ENCODE peak calls at places on chromosomes 3 and 15, in nine cellular contexts. One of them, this sample, is unnamed.

GRCh38 chr15:45678459-45679178 is 43.8 kb downstream of the SQOR start:
- DNase-seq in osteocyte: no peak
- DNase-seq in GM13977: no peak
- DNase-seq in HFF-Myc: no peak
- DNase-seq in astrocyte of the spinal cord: no peak
- DNase-seq in fibroblast of pulmonary artery: no peak
- DNase-seq in fibroblast of lung: no peak
- DNase-seq in cardiac fibroblast: no peak
- DNase-seq in endothelial cell: no peak
- DNase-seq in this sample: no peak

GRCh38 chr3:10319804-10320203 is 1.1 kb downstream of the SEC13 start:
- DNase-seq in osteocyte: no peak
- DNase-seq in GM13977: no peak
- DNase-seq in HFF-Myc: no peak
- DNase-seq in astrocyte of the spinal cord: no peak
- DNase-seq in fibroblast of pulmonary artery: no peak
- DNase-seq in fibroblast of lung: peak
- DNase-seq in cardiac fibroblast: peak
- DNase-seq in endothelial cell: no peak
- DNase-seq in this sample: no peak

GRCh38 chr15:68310178-68310810 is 32.7 kb downstream of the FEM1B start:
- DNase-seq in osteocyte: peak
- DNase-seq in GM13977: no peak
- DNase-seq in HFF-Myc: no peak
- DNase-seq in astrocyte of the spinal cord: no peak
- DNase-seq in fibroblast of pulmonary artery: no peak
- DNase-seq in fibroblast of lung: no peak
- DNase-seq in cardiac fibroblast: no peak
- DNase-seq in endothelial cell: no peak
- DNase-seq in this sample: no peak

GRCh38 chr3:16211176-16211904 is 36.9 kb downstream of the GALNT15 start:
- DNase-seq in osteocyte: no peak
- DNase-seq in GM13977: no peak
- DNase-seq in HFF-Myc: no peak
- DNase-seq in astrocyte of the spinal cord: no peak
- DNase-seq in fibroblast of pulmonary artery: no peak
- DNase-seq in fibroblast of lung: no peak
- DNase-seq in cardiac fibroblast: no peak
- DNase-seq in endothelial cell: no peak
- DNase-seq in this sample: no peak

GRCh38 chr3:121574449-121574848 is 6.7 kb downstream of the ARGFX start:
- DNase-seq in osteocyte: no peak
- DNase-seq in GM13977: no peak
- DNase-seq in HFF-Myc: no peak
- DNase-seq in astrocyte of the spinal cord: no peak
- DNase-seq in fibroblast of pulmonary artery: peak
- DNase-seq in fibroblast of lung: no peak
- DNase-seq in cardiac fibroblast: peak
- DNase-seq in endothelial cell: no peak
- DNase-seq in this sample: peak

GRCh38 chr3:149435936-149436885 is 38.3 kb upstream of the TM4SF4 start:
- DNase-seq in osteocyte: no peak
- DNase-seq in GM13977: no peak
- DNase-seq in HFF-Myc: no peak
- DNase-seq in astrocyte of the spinal cord: no peak
- DNase-seq in fibroblast of pulmonary artery: no peak
- DNase-seq in fibroblast of lung: no peak
- DNase-seq in cardiac fibroblast: no peak
- DNase-seq in endothelial cell: no peak
- DNase-seq in this sample: no peak

GRCh38 chr15:51367322-51367976 is 26.0 kb downstream of the GLDN start:
- DNase-seq in osteocyte: no peak
- DNase-seq in GM13977: no peak
- DNase-seq in HFF-Myc: no peak
- DNase-seq in astrocyte of the spinal cord: no peak
- DNase-seq in fibroblast of pulmonary artery: peak
- DNase-seq in fibroblast of lung: no peak
- DNase-seq in cardiac fibroblast: peak
- DNase-seq in endothelial cell: no peak
- DNase-seq in this sample: no peak

GRCh38 chr3:150268426-150269321 is 139.4 kb upstream of the TSC22D2 start:
- DNase-seq in osteocyte: no peak
- DNase-seq in GM13977: no peak
- DNase-seq in HFF-Myc: no peak
- DNase-seq in astrocyte of the spinal cord: no peak
- DNase-seq in fibroblast of pulmonary artery: peak
- DNase-seq in fibroblast of lung: peak
- DNase-seq in cardiac fibroblast: no peak
- DNase-seq in endothelial cell: no peak
- DNase-seq in this sample: peak

GRCh38 chr3:24137958-24138875 is 193.1 kb downstream of the NR1D2 start:
- DNase-seq in osteocyte: no peak
- DNase-seq in GM13977: no peak
- DNase-seq in HFF-Myc: no peak
- DNase-seq in astrocyte of the spinal cord: no peak
- DNase-seq in fibroblast of pulmonary artery: no peak
- DNase-seq in fibroblast of lung: no peak
- DNase-seq in cardiac fibroblast: no peak
- DNase-seq in endothelial cell: no peak
- DNase-seq in this sample: peak

GRCh38 chr3:171904829-171905228 is 61.7 kb downstream of the TMEM212 start:
- DNase-seq in osteocyte: no peak
- DNase-seq in GM13977: no peak
- DNase-seq in HFF-Myc: peak
- DNase-seq in astrocyte of the spinal cord: no peak
- DNase-seq in fibroblast of pulmonary artery: peak
- DNase-seq in fibroblast of lung: peak
- DNase-seq in cardiac fibroblast: peak
- DNase-seq in endothelial cell: no peak
- DNase-seq in this sample: no peak

GRCh38 chr3:38738630-38739395 is 77.2 kb downstream of the SCN10A start:
- DNase-seq in osteocyte: no peak
- DNase-seq in GM13977: peak
- DNase-seq in HFF-Myc: no peak
- DNase-seq in astrocyte of the spinal cord: peak
- DNase-seq in fibroblast of pulmonary artery: peak
- DNase-seq in fibroblast of lung: peak
- DNase-seq in cardiac fibroblast: peak
- DNase-seq in endothelial cell: peak
- DNase-seq in this sample: peak

GRCh38 chr3:23710555-23710954 is 95.2 kb upstream of the UBE2E1 start:
- DNase-seq in osteocyte: no peak
- DNase-seq in GM13977: no peak
- DNase-seq in HFF-Myc: peak
- DNase-seq in astrocyte of the spinal cord: peak
- DNase-seq in fibroblast of pulmonary artery: peak
- DNase-seq in fibroblast of lung: peak
- DNase-seq in cardiac fibroblast: peak
- DNase-seq in endothelial cell: peak
- DNase-seq in this sample: no peak

GRCh38 chr3:46935989-46936620 is 40.4 kb downstream of the CCDC12 start:
- DNase-seq in osteocyte: no peak
- DNase-seq in GM13977: no peak
- DNase-seq in HFF-Myc: no peak
- DNase-seq in astrocyte of the spinal cord: no peak
- DNase-seq in fibroblast of pulmonary artery: no peak
- DNase-seq in fibroblast of lung: no peak
- DNase-seq in cardiac fibroblast: no peak
- DNase-seq in endothelial cell: no peak
- DNase-seq in this sample: no peak

GRCh38 chr15:53759333-53759975 is at the start of gene WDR72:
- DNase-seq in osteocyte: no peak
- DNase-seq in GM13977: no peak
- DNase-seq in HFF-Myc: no peak
- DNase-seq in astrocyte of the spinal cord: no peak
- DNase-seq in fibroblast of pulmonary artery: no peak
- DNase-seq in fibroblast of lung: no peak
- DNase-seq in cardiac fibroblast: no peak
- DNase-seq in endothelial cell: peak
- DNase-seq in this sample: no peak

GRCh38 chr3:100891033-100891432 is 102.2 kb downstream of the ABI3BP start:
- DNase-seq in osteocyte: no peak
- DNase-seq in GM13977: no peak
- DNase-seq in HFF-Myc: no peak
- DNase-seq in astrocyte of the spinal cord: peak
- DNase-seq in fibroblast of pulmonary artery: peak
- DNase-seq in fibroblast of lung: peak
- DNase-seq in cardiac fibroblast: peak
- DNase-seq in endothelial cell: no peak
- DNase-seq in this sample: peak
- TF ChIP-seq CTCF in osteocyte: peak
- TF ChIP-seq CTCF in GM13977: no peak
- TF ChIP-seq CTCF in HFF-Myc: no peak
- TF ChIP-seq CTCF in astrocyte of the spinal cord: peak
- TF ChIP-seq CTCF in fibroblast of pulmonary artery: peak
- TF ChIP-seq CTCF in fibroblast of lung: peak
- TF ChIP-seq CTCF in cardiac fibroblast: peak
- TF ChIP-seq CTCF in endothelial cell: no peak
- TF ChIP-seq CTCF in this sample: no peak

DNA sequence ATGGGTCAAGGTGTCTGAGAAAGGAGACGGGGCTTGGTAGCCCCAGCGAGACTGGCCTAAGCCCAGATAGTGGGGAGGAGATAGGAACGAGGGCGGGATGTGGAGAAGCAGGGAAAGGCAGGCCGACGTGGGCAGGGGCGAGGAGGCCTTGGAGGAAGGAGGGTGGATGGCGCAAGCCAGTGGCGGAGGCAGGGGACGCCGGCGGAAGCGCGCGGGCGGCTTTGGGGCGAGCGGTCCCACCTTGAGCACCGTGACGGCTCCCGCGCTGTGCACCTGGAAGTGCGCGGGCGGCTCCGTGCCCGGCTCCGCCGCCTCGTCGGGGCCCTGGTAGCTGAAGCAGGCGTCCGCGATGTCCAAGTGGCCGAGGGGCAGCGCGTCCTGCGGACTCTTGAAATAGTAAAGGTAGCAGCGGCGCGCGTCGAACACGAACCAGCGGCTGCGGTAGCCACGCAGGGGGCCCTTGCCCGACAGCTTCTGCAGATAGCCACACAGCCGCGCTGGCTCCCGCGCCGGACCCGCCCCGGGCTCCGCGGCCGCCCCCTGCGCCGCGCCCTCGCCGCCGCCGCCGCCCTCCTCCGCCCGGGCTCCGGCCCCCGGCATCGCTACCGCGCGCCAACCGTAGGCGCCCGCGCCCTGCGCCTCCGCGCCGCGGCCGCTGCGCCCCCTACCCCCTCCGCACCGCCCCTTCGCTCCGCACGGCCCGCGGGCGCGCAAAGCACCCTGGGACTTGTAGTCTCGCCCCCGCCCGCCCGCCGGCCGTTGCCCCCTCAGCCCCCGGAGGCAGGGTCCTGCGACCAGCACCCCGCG is at the start of gene TBC1D2B:
- DNase-seq in osteocyte: no peak
- DNase-seq in GM13977: peak
- DNase-seq in HFF-Myc: no peak
- DNase-seq in astrocyte of the spinal cord: peak
- DNase-seq in fibroblast of pulmonary artery: peak
- DNase-seq in fibroblast of lung: peak
- DNase-seq in cardiac fibroblast: peak
- DNase-seq in endothelial cell: peak
- DNase-seq in this sample: peak
- TF ChIP-seq CTCF in osteocyte: no peak
- TF ChIP-seq CTCF in GM13977: no peak
- TF ChIP-seq CTCF in HFF-Myc: no peak
- TF ChIP-seq CTCF in astrocyte of the spinal cord: no peak
- TF ChIP-seq CTCF in fibroblast of pulmonary artery: no peak
- TF ChIP-seq CTCF in fibroblast of lung: no peak
- TF ChIP-seq CTCF in cardiac fibroblast: no peak
- TF ChIP-seq CTCF in endothelial cell: no peak
- TF ChIP-seq CTCF in this sample: no peak

GRCh38 chr3:157498374-157498773 is 4.8 kb downstream of the VEPH1 start:
- DNase-seq in osteocyte: no peak
- DNase-seq in GM13977: no peak
- DNase-seq in HFF-Myc: no peak
- DNase-seq in astrocyte of the spinal cord: no peak
- DNase-seq in fibroblast of pulmonary artery: no peak
- DNase-seq in fibroblast of lung: no peak
- DNase-seq in cardiac fibroblast: no peak
- DNase-seq in endothelial cell: no peak
- DNase-seq in this sample: no peak

GRCh38 chr3:157500232-157500631 is 3.0 kb downstream of the VEPH1 start:
- DNase-seq in osteocyte: no peak
- DNase-seq in GM13977: no peak
- DNase-seq in HFF-Myc: no peak
- DNase-seq in astrocyte of the spinal cord: no peak
- DNase-seq in fibroblast of pulmonary artery: no peak
- DNase-seq in fibroblast of lung: no peak
- DNase-seq in cardiac fibroblast: no peak
- DNase-seq in endothelial cell: no peak
- DNase-seq in this sample: no peak

GRCh38 chr3:157502916-157503620 is at the start of gene VEPH1:
- DNase-seq in osteocyte: no peak
- DNase-seq in GM13977: no peak
- DNase-seq in HFF-Myc: no peak
- DNase-seq in astrocyte of the spinal cord: peak
- DNase-seq in fibroblast of pulmonary artery: peak
- DNase-seq in fibroblast of lung: peak
- DNase-seq in cardiac fibroblast: peak
- DNase-seq in endothelial cell: no peak
- DNase-seq in this sample: no peak

GRCh38 chr3:157499342-157499963 is 3.8 kb downstream of the VEPH1 start:
- DNase-seq in osteocyte: no peak
- DNase-seq in GM13977: no peak
- DNase-seq in HFF-Myc: no peak
- DNase-seq in astrocyte of the spinal cord: peak
- DNase-seq in fibroblast of pulmonary artery: peak
- DNase-seq in fibroblast of lung: no peak
- DNase-seq in cardiac fibroblast: peak
- DNase-seq in endothelial cell: peak
- DNase-seq in this sample: peak

GRCh38 chr3:157501863-157502262 is 1.4 kb downstream of the VEPH1 start:
- DNase-seq in osteocyte: no peak
- DNase-seq in GM13977: no peak
- DNase-seq in HFF-Myc: no peak
- DNase-seq in astrocyte of the spinal cord: no peak
- DNase-seq in fibroblast of pulmonary artery: no peak
- DNase-seq in fibroblast of lung: no peak
- DNase-seq in cardiac fibroblast: no peak
- DNase-seq in endothelial cell: no peak
- DNase-seq in this sample: no peak
- TF ChIP-seq CTCF in osteocyte: no peak
- TF ChIP-seq CTCF in GM13977: no peak
- TF ChIP-seq CTCF in HFF-Myc: no peak
- TF ChIP-seq CTCF in astrocyte of the spinal cord: no peak
- TF ChIP-seq CTCF in fibroblast of pulmonary artery: no peak
- TF ChIP-seq CTCF in fibroblast of lung: no peak
- TF ChIP-seq CTCF in cardiac fibroblast: no peak
- TF ChIP-seq CTCF in endothelial cell: no peak
- TF ChIP-seq CTCF in this sample: no peak

DNA sequence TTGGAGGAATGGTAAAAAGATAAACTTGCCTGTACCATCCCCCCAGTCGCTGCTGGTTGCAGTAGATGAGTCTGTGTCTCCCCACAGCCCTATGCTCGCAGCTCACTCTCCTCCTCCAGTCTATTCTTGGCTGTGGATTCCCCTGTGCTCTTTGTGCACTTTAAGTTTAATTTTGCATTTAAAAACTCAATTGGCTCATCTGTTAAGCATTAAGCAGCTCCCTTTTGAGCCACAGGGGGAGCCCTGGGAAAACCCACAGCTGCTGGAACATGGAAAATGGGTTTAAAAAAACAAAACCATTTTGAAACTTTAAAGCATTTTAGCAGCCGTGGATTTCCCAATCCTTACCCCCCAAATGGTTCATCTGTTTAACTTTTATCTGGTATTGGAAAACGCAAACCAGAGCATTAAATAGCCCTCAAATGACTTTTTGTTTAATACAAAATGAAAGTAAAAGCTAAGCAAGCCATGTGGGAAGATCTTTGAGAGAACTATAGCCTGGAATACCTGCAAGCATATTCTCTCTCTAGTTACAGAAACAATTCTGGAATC is 536.9 kb downstream of the ZIC1 start:
- DNase-seq in osteocyte: no peak
- DNase-seq in GM13977: peak
- DNase-seq in HFF-Myc: peak
- DNase-seq in astrocyte of the spinal cord: peak
- DNase-seq in fibroblast of pulmonary artery: peak
- DNase-seq in fibroblast of lung: peak
- DNase-seq in cardiac fibroblast: peak
- DNase-seq in endothelial cell: no peak
- DNase-seq in this sample: peak
- TF ChIP-seq CTCF in osteocyte: peak
- TF ChIP-seq CTCF in GM13977: peak
- TF ChIP-seq CTCF in HFF-Myc: peak
- TF ChIP-seq CTCF in astrocyte of the spinal cord: peak
- TF ChIP-seq CTCF in fibroblast of pulmonary artery: peak
- TF ChIP-seq CTCF in fibroblast of lung: peak
- TF ChIP-seq CTCF in cardiac fibroblast: peak
- TF ChIP-seq CTCF in endothelial cell: peak
- TF ChIP-seq CTCF in this sample: peak

This sample was measured in epithelial cell of esophagus.